ENCODE peak calls at places on chromosomes 5 and 9, in six cellular contexts. D, X, O, G, J and L are unnamed samples. For H3K36me3 and H3K4me1, the result is how much of the 10 kb centered on the place peaks cover.

GRCh38 chr9:94767331-94768099 is 41.0 kb downstream of the AOPEP start:
- DNase-seq in G (no peak), D (no peak), J (no peak), X (no peak), O (peak), L (no peak)

GRCh38 chr5:143759368-143760136 is 52.4 kb upstream of the HMHB1 start:
- DNase-seq in D (peak), O (peak), J (no peak), X (no peak), G (no peak), L (no peak)

GRCh38 chr5:93164690-93165089 is 416.3 kb downstream of the NR2F1-AS1 start:
- DNase-seq in J (peak), O (peak), D (peak), X (peak), G (peak), L (no peak)

GRCh38 chr5:113017891-113018635 is 41.5 kb downstream of the DCP2 start:
- DNase-seq in D (no peak), X (no peak), G (no peak), O (no peak), J (no peak), L (no peak)

GRCh38 chr9:85743290-85744128 is 1.8 kb upstream of the AGTPBP1 start:
- DNase-seq in X (peak), O (peak), J (no peak), G (peak), D (peak), L (no peak)

GRCh38 chr5:86806206-86806605 is 188.5 kb downstream of the COX7C start:
- DNase-seq in X (no peak), O (peak), J (no peak), D (no peak), G (no peak), L (no peak)

GRCh38 chr5:97194366-97194765 is 11.3 kb upstream of the RIOK2 start:
- DNase-seq in X (no peak), D (no peak), O (no peak), G (no peak), J (no peak), L (no peak)

GRCh38 chr9:104872959-104873850 is 54.8 kb downstream of the ABCA1 start:
- DNase-seq in G (peak), D (peak), X (no peak), J (peak), O (peak), L (peak)

GRCh38 chr9:69976165-69976564 is 67.5 kb upstream of the MAMDC2 start:
- DNase-seq in G (peak), X (no peak), O (peak), J (no peak), D (peak), L (no peak)

GRCh38 chr9:79581794-79582193 is 10.0 kb downstream of the TLE4 start:
- DNase-seq in G (peak), O (peak), D (peak), X (peak), J (no peak), L (no peak)

GRCh38 chr5:138543730-138544104 is 681 bp upstream of the ETF1 start:
- DNase-seq in J (no peak), X (no peak), D (peak), O (no peak), G (no peak), L (no peak)

GRCh38 chr9:126853667-126854066 is 6.8 kb upstream of the ZBTB34 start:
- DNase-seq in J (no peak), O (peak), D (peak), X (no peak), G (no peak), L (no peak)

GRCh38 chr5:59174248-59174844 is 591.5 kb downstream of the RAB3C start:
- DNase-seq in X (peak), O (peak), J (no peak), G (peak), D (peak), L (no peak)

GRCh38 chr9:106718996-106719395 is 144.0 kb upstream of the ZNF462 start:
- DNase-seq in O (peak), J (no peak), X (no peak), G (no peak), D (peak), L (no peak)

GRCh38 chr5:124519396-124519795 is 227.0 kb downstream of the ZNF608 start:
- DNase-seq in O (peak), D (peak), G (no peak), J (peak), X (no peak), L (no peak)

GRCh38 chr9:89576404-89576824 is 28.4 kb upstream of the GADD45G start:
- DNase-seq in X (peak), G (no peak), D (peak), J (no peak), O (peak), L (no peak)

GRCh38 chr9:109806506-109807115 is 26.6 kb downstream of the PALM2AKAP2 start:
- DNase-seq in X (no peak), J (no peak), D (peak), G (no peak), O (peak), L (no peak)

GRCh38 chr5:160297004-160297403 is 15.4 kb downstream of the CCNJL start:
- DNase-seq in D (no peak), J (no peak), X (no peak), O (peak), G (no peak), L (no peak)

GRCh38 chr5:112203229-112203628 is 215.8 kb downstream of the EPB41L4A start:
- DNase-seq in D (no peak), G (no peak), X (no peak), J (no peak), O (no peak), L (no peak)

GRCh38 chr5:4028384-4028783 is 432.8 kb downstream of the IRX1 start:
- DNase-seq in D (no peak), G (no peak), J (no peak), O (no peak), X (no peak), L (no peak)

GRCh38 chr5:97538916-97539315 is 355.9 kb upstream of the RIOK2 start:
- DNase-seq in J (no peak), G (no peak), D (no peak), X (peak), O (no peak), L (no peak)

GRCh38 chr9:25716220-25716872 is 38.1 kb upstream of the TUSC1 start:
- DNase-seq in D (peak), G (peak), X (peak), O (peak), J (no peak), L (no peak)

GRCh38 chr5:61277190-61277589 is 54.9 kb upstream of the ZSWIM6 start:
- DNase-seq in G (peak), X (peak), J (no peak), D (peak), O (peak), L (no peak)

GRCh38 chr5:133870661-133871060 is 97.8 kb downstream of the C5orf15 start:
- DNase-seq in G (peak), X (peak), J (no peak), D (peak), O (peak), L (peak)

GRCh38 chr9:126516936-126517750 is 96.6 kb upstream of the LMX1B start:
- DNase-seq in D (peak), O (peak), J (peak), G (peak), X (peak), L (peak)

GRCh38 chr9:23123048-23123632 is 676.5 kb downstream of the DMRTA1 start:
- DNase-seq in D (peak), J (no peak), X (peak), G (peak), O (peak), L (no peak)

GRCh38 chr9:37931586-37931985 is 27.7 kb upstream of the SLC25A51 start:
- DNase-seq in G (no peak), J (no peak), D (no peak), O (peak), X (no peak), L (no peak)

GRCh38 chr5:146704949-146705665 is 173.4 kb downstream of the PPP2R2B start:
- DNase-seq in O (no peak), G (no peak), X (no peak), J (no peak), D (no peak), L (no peak)

GRCh38 chr5:146699729-146700430 is 178.7 kb downstream of the PPP2R2B start:
- DNase-seq in J (no peak), X (no peak), D (no peak), G (no peak), O (no peak), L (no peak)

GRCh38 chr5:146703899-146704298 is 174.7 kb downstream of the PPP2R2B start:
- DNase-seq in G (no peak), O (no peak), J (no peak), D (no peak), X (no peak), L (no peak)

GRCh38 chr5:146706321-146706972 is 172.1 kb downstream of the PPP2R2B start:
- DNase-seq in D (no peak), X (peak), G (peak), J (no peak), O (no peak), L (no peak)

DNA sequence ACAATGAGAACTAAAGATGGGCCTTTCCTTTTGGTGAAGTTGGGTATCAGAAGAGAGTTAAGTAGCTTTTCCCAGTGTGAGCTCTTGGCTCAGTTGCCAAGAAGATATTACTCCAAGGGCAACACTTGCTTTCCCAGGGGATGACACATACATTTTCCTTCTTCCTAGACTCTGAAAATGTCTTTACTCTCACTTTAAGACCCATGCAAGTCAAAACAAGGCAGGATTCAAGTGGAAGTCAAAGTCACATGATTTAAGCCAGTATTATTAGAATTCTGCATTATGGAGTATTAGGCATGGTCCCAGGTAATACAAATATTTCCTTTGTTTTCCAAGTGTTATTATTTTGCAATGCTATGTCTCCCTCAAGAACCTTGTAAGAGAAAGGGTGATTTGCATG is 175.1 kb downstream of the PPP2R2B start:
- DNase-seq in G (no peak), O (no peak), J (no peak), D (no peak), X (no peak), L (no peak)
- H3K36me3 ChIP-seq in G (under half), O (under half), J (under half), D (under half), X (under half), L (under half)

GRCh38 chr5:1418921-1419280 is 26.3 kb downstream of the SLC6A3 start:
- DNase-seq in X (no peak), D (no peak), O (no peak), J (no peak), G (no peak), L (no peak)

GRCh38 chr5:1416856-1417469 is 28.3 kb downstream of the SLC6A3 start:
- DNase-seq in O (no peak), X (no peak), D (no peak), G (no peak), J (no peak), L (peak)

GRCh38 chr5:1418238-1418920 is 26.9 kb downstream of the SLC6A3 start:
- DNase-seq in O (no peak), X (no peak), D (no peak), J (no peak), G (no peak), L (no peak)

GRCh38 chr5:1415626-1416360 is 29.4 kb downstream of the SLC6A3 start:
- DNase-seq in D (no peak), O (no peak), J (no peak), G (no peak), X (no peak), L (peak)

GRCh38 chr5:1417586-1418225 is 27.5 kb downstream of the SLC6A3 start:
- DNase-seq in G (no peak), X (no peak), J (no peak), O (no peak), D (no peak), L (peak)
- H3K4me1 ChIP-seq in G (under half), X (under half), J (under half), O (under half), D (under half), L (under half)

GRCh38 chr9:137724818-137725240 is 106.0 kb downstream of the EHMT1 start:
- DNase-seq in X (no peak), G (no peak), D (no peak), J (no peak), O (no peak), L (no peak)
- H3K36me3 ChIP-seq in X (under half), G (under half), D (under half), J (under half), O (under half), L (under half)

GRCh38 chr5:148909766-148910165 is 83.4 kb downstream of the ADRB2 start:
- DNase-seq in J (no peak), O (no peak), X (no peak), G (no peak), D (peak), L (no peak)

GRCh38 chr5:148911386-148911785 is 85.0 kb downstream of the ADRB2 start:
- DNase-seq in X (no peak), G (no peak), O (no peak), D (no peak), J (no peak), L (no peak)

GRCh38 chr5:148909001-148909400 is 82.6 kb downstream of the ADRB2 start:
- DNase-seq in O (peak), X (no peak), G (no peak), J (no peak), D (peak), L (no peak)

GRCh38 chr5:148910686-148911361 is 84.4 kb downstream of the ADRB2 start:
- DNase-seq in D (peak), X (no peak), O (peak), J (no peak), G (no peak), L (peak)

DNA sequence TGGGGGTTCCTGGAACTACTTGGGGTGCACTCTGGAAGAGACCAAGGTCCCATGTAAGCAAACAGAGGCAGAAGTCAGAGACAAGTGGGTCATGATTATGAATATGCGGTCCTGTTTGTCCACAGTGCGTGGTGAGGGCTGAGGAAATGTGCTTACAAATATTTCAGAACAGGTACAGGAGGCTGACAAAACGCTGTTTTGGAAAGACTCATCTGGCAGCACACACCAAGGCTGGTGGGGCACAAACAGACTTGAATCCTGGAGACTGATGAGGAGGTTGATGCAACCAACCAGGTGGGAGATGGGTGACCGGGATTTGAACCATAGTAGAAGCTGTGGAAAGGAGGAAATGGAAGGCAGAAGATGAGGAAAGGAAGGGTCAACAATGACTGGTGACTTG is 83.8 kb downstream of the ADRB2 start:
- DNase-seq in O (no peak), X (no peak), D (no peak), G (no peak), J (no peak), L (no peak)
- H3K4me1 ChIP-seq in O (under half), X (under half), D (under half), G (under half), J (under half), L (under half)

DNA sequence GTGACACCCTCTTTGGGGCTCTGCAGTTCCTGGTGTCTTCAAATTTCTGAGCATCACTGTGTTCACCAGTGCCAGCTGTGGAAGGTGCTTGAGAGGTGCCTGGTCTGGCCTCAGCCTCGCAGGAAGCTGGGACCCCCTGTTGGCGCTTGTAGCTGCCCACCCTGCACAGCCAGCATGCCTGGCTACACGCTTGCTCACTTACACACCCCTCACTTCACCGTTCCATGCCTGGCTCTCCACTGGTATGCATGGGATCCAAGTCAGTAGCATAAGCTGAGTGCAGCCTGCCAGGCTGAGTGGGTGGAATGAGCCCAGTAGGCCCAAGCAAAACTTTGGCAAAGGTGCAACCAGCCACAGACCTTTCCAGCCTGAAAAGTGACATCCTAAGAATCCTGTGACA is 801.4 kb upstream of the PTPRD start:
- DNase-seq in G (no peak), J (no peak), X (no peak), D (no peak), O (no peak), L (no peak)
- H3K36me3 ChIP-seq in G (under half), J (under half), X (under half), D (under half), O (under half), L (under half)

GRCh38 chr5:32589431-32589830 is 4.1 kb downstream of the SUB1 start:
- DNase-seq in D (no peak), J (no peak), G (no peak), X (no peak), O (no peak), L (no peak)
- H3K4me1 ChIP-seq in D (under half), J (under half), G (under half), X (under half), O (under half), L (under half)